ENCODE peak calls at places on chromosomes 5 and 9, in four cellular contexts. V, S, H and F are unnamed samples.

GRCh38 chr5:96051401-96051830 is 89.8 kb upstream of the ELL2 start:
- DNase-seq in H (peak; percentile 37), S (no peak), V (no peak), F (no peak)

GRCh38 chr5:150469718-150470470 is 20.4 kb upstream of the RPS14 start:
- DNase-seq in S (peak; percentile 67), V (peak; percentile 15), H (peak; percentile 89), F (no peak)

GRCh38 chr9:98796364-98797101 is at the start of gene ANKS6:
- DNase-seq in V (peak; percentile 93), S (peak; percentile 84), H (peak; percentile 75), F (peak; percentile 78)

GRCh38 chr9:12859704-12860251 is 85.0 kb downstream of the LURAP1L start:
- DNase-seq in S (no peak), H (peak; percentile 90), V (no peak), F (no peak)

GRCh38 chr9:87888501-87888900 is 5.8 kb downstream of the SPATA31E1 start:
- DNase-seq in V (no peak), S (no peak), H (no peak), F (no peak)

GRCh38 chr5:164597293-164597900 is 1092.0 kb downstream of the MAT2B start:
- DNase-seq in H (peak; percentile 15), S (peak; percentile 48), V (peak; percentile 35), F (no peak)

GRCh38 chr5:134226441-134227192 is 744 bp upstream of the PPP2CA start:
- DNase-seq in H (no peak), V (no peak), S (no peak), F (peak; percentile 95)

GRCh38 chr5:176934309-176934930 is 35.3 kb upstream of the HK3 start:
- DNase-seq in V (no peak), H (no peak), S (no peak), F (no peak)

GRCh38 chr9:105064248-105065118 is 136.5 kb upstream of the ABCA1 start:
- DNase-seq in S (peak; percentile 55), H (peak; percentile 77), V (peak; percentile 86), F (no peak)

GRCh38 chr5:62386824-62387223 is 16.9 kb downstream of the DIMT1 start:
- DNase-seq in V (no peak), S (no peak), H (no peak), F (no peak)

DNA sequence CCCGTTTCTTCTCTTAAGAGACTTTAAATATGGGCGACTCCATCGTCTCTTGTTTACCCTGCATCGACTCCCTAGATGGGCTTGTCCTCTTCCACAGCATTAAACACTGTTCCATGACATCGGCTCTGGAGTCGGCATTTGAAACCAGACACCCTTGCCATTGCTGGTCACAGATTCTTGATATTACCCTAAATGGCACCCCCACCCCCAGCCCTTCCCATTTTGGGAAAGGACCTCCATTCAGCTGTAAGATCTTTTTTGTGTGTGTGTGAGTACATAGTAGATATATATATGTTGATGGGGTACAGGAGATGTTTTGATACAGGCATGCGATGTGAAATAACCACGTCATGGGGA is 51.1 kb upstream of the SH3PXD2B start:
- DNase-seq in S (no peak), H (no peak), V (no peak), F (no peak)
- H3K4me1 ChIP-seq in S (no peaks in the 10 kb centered on the region), H (no peaks in the 10 kb centered on the region), V (no peaks in the 10 kb centered on the region), F (no peaks in the 10 kb centered on the region)

GRCh38 chr9:121744002-121744686 is 92.7 kb downstream of the DAB2IP start:
- DNase-seq in H (peak; percentile 60), S (peak; percentile 78), V (peak; percentile 76), F (peak; percentile 37)

GRCh38 chr9:121745396-121745695 is 93.9 kb downstream of the DAB2IP start:
- DNase-seq in H (no peak), S (no peak), V (no peak), F (no peak)

GRCh38 chr9:121742923-121743322 is 91.5 kb downstream of the DAB2IP start:
- DNase-seq in V (no peak), H (no peak), S (no peak), F (no peak)

GRCh38 chr9:121744687-121745395 is 93.4 kb downstream of the DAB2IP start:
- DNase-seq in V (no peak), H (no peak), S (peak; percentile 88), F (no peak)

DNA sequence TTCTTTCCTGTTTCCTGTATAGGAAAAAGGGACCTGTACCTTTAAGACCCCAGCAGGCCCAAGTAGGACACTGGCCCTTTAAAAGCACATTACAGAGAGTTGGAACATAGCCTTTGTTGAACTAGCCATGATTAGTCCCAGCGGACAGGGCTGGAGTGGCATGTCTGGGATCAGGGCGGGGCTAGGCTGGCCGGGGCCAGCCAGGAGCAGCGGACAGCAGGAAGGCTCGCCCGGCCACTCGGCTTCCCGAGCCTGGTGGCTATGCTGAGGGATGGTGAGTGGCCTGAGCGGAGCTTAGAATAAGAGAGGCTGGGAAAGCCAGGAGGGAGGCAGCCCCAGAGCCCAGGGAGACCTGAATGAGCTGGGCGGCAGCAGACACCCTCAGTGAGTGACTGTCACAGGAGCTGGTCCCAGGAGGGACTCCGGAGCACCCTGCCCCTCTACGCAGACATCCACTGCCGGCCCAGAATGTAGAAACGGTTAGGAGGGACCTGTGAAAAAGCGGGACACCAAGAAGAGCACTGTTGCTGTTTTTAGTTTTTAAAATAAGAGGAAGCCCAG is 92.1 kb downstream of the DAB2IP start:
- DNase-seq in S (peak; percentile 87), V (peak; percentile 85), H (peak; percentile 82), F (no peak)
- H3K4me3 ChIP-seq in S (no peak overlapping the region), V (peak overlapping the region; percentile 32), H (peak overlapping the region; percentile 64), F (no peak overlapping the region)

GRCh38 chr5:56172225-56172624 is 60.9 kb downstream of the ANKRD55 start:
- DNase-seq in H (peak; percentile 3), S (no peak), V (no peak), F (no peak)

GRCh38 chr5:56176155-56176798 is 56.9 kb downstream of the ANKRD55 start:
- DNase-seq in H (no peak), V (no peak), S (no peak), F (no peak)

GRCh38 chr5:56175465-56175864 is 57.7 kb downstream of the ANKRD55 start:
- DNase-seq in H (peak; percentile 48), V (peak; percentile 56), S (peak; percentile 95), F (no peak)

GRCh38 chr5:56177134-56177533 is 56.0 kb downstream of the ANKRD55 start:
- DNase-seq in H (no peak), S (no peak), V (no peak), F (no peak)

GRCh38 chr5:56175028-56175427 is 58.1 kb downstream of the ANKRD55 start:
- DNase-seq in S (no peak), V (no peak), H (no peak), F (no peak)
- H3K4me1 ChIP-seq in S (peaks cover 11% of the 10 kb centered on the region), V (peaks cover 19% of the 10 kb centered on the region), H (peaks cover 4% of the 10 kb centered on the region), F (peaks cover 5% of the 10 kb centered on the region)

DNA sequence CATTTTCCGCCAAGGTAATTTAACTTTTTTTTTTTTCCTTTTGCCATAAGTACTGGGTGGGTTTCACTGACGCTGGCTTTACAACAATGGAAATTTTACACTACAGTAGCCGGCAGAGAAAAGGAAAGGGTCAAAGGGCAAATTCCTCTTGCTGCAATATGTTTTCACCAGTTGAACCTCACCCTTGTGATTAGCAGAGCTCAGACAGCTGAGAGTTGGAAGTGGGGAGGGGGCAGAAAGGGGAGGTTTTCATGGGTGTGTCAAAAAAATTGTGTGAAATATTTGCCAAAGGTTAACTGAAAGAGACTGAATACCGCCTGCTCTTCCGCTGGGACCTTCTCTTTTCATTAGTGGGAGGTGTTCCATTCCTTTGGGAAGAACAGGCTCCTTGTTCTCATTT is 296.9 kb downstream of the ADAMTS6 start:
- DNase-seq in H (no peak), S (no peak), V (peak; percentile 77), F (no peak)
- H3K4me3 ChIP-seq in H (no peak overlapping the region), S (no peak overlapping the region), V (no peak overlapping the region), F (no peak overlapping the region)

DNA sequence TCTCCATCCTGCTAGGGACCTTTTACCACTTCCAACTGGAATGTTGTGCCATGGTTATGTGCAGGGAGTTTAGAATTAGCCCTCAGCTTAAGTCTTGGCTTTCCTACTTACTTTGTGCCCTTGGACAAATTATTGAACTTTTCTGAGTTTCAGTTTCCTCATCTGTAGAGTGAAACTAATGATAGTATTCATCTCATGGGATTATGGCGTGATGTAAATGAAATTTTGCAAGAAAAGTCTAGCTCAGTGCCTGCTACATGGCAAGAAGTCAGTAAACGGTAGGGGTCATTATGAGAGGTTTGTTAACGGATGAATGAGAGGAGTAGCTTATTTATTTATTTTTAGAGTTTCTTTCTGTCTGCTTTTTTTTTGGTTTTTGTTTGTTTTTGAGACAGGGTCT is 1.8 kb downstream of the MVB12B start:
- DNase-seq in S (no peak), H (no peak), V (no peak), F (no peak)
- H3K4me1 ChIP-seq in S (peaks cover 6% of the 10 kb centered on the region), H (peaks cover 8% of the 10 kb centered on the region), V (peaks cover 10% of the 10 kb centered on the region), F (peaks cover 50% of the 10 kb centered on the region)

DNA sequence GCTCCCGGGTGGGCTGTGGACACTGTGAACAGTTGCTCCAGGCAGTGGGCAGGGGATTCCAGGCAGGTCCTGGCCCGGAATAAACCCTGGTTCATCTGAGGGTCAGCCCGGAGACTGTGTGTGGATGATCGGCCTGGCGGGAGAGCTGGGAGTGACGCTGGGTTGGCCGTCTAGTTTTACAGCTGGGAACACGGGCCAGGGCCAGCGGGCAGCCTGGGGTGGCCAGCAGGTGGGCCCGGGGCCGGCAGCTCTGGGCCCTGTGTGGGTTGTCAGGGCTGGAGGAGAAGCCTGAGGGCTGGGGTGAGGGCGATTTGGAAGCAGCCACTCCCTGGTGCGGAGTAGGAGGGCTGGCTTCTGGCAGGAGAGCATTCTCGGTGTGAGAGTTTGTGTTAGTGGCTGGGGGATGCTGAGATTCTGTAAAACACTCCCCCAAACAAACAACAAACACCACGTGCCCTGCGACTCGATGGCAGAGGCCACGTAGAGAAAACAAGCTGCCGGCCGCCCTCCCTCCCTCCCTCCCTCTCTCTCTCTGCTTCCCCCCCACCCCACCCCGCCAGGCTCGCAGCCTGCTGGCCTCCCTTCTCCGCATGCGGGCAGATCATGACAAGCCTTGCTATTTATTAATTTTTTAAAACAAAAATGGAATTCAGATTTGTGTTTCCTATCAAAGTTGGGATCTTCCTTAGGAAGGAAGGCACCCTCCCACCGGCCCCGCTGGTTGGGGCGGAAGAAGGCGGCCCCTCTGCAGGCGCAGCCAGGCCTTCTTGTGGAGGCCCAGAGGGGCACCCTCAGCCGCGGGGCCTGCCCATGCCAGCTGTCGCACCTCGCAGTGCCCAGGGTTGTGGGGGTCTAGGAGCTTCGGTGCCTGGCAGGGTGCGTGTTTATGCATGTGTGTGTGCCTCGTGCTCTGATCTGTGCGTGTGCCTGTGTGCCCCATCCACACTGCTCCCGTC is 49.5 kb downstream of the RXRA start:
- DNase-seq in V (no peak), S (no peak), H (no peak), F (no peak)
- H3K4me3 ChIP-seq in V (no peak overlapping the region), S (no peak overlapping the region), H (no peak overlapping the region), F (no peak overlapping the region)

GRCh38 chr9:37331871-37332270 is 90.6 kb upstream of the GRHPR start:
- DNase-seq in V (no peak), H (no peak), S (no peak), F (no peak)
- H3K4me1 ChIP-seq in V (peaks cover 28% of the 10 kb centered on the region), H (no peaks in the 10 kb centered on the region), S (no peaks in the 10 kb centered on the region), F (no peaks in the 10 kb centered on the region)

DNA sequence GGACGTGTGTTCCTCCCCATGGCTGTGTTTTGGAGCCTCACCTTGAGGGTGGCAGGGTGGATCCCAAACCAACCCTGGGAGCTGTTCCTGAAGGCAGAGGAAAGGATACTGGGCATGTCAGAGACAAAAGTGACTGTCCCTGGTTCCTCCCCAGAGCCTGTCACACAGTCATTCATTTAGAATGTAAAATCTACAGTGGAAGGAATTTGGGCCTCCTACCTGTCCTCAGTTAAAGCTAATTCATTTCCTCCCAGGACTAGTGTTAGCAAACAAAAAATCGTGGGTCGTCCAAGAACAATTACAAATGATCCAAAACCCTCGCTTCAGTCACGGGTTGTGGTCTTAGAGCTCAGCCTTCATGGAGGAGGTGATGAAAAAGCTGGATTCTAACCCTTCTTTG is 83.2 kb downstream of the NDFIP1 start:
- DNase-seq in H (peak; percentile 50), S (no peak), V (no peak), F (no peak)
- H3K4me3 ChIP-seq in H (no peak overlapping the region), S (no peak overlapping the region), V (no peak overlapping the region), F (no peak overlapping the region)